ENCODE peak calls at places on chromosomes 7 and 10, in seven cellular contexts. One of them, this sample, is unnamed.

GRCh38 chr10:128804411-128804810 is 662.6 kb upstream of the MGMT start:
- DNase-seq in psoas muscle: no peak
- DNase-seq in CD8-positive, alpha-beta T cell: no peak
- DNase-seq in body of pancreas: no peak
- DNase-seq in ascending aorta: no peak
- DNase-seq in K562: no peak
- DNase-seq in pancreas: no peak
- DNase-seq in this sample: no peak

GRCh38 chr7:70419816-70420215 is 712.1 kb upstream of the GALNT17 start:
- DNase-seq in psoas muscle: no peak
- DNase-seq in CD8-positive, alpha-beta T cell: no peak
- DNase-seq in body of pancreas: no peak
- DNase-seq in ascending aorta: no peak
- DNase-seq in K562: no peak
- DNase-seq in pancreas: no peak
- DNase-seq in this sample: no peak

GRCh38 chr7:101185258-101185839 is 5.3 kb upstream of the NAT16 start:
- DNase-seq in psoas muscle: no peak
- DNase-seq in CD8-positive, alpha-beta T cell: no peak
- DNase-seq in body of pancreas: no peak
- DNase-seq in ascending aorta: no peak
- DNase-seq in K562: peak
- DNase-seq in pancreas: no peak
- DNase-seq in this sample: no peak

GRCh38 chr7:95874541-95875265 is 102.3 kb downstream of the DYNC1I1 start:
- DNase-seq in psoas muscle: no peak
- DNase-seq in CD8-positive, alpha-beta T cell: no peak
- DNase-seq in body of pancreas: no peak
- DNase-seq in ascending aorta: no peak
- DNase-seq in K562: no peak
- DNase-seq in pancreas: no peak
- DNase-seq in this sample: no peak

GRCh38 chr7:135822396-135822795 is 73.8 kb upstream of the FAM180A start:
- DNase-seq in psoas muscle: no peak
- DNase-seq in CD8-positive, alpha-beta T cell: no peak
- DNase-seq in body of pancreas: no peak
- DNase-seq in ascending aorta: no peak
- DNase-seq in K562: no peak
- DNase-seq in pancreas: no peak
- DNase-seq in this sample: no peak

GRCh38 chr10:110865184-110865803 is 6.4 kb upstream of the PDCD4 start:
- DNase-seq in psoas muscle: no peak
- DNase-seq in CD8-positive, alpha-beta T cell: no peak
- DNase-seq in body of pancreas: no peak
- DNase-seq in ascending aorta: no peak
- DNase-seq in K562: no peak
- DNase-seq in pancreas: no peak
- DNase-seq in this sample: peak

GRCh38 chr10:131816941-131817700 is 83.7 kb upstream of the PPP2R2D start:
- DNase-seq in psoas muscle: no peak
- DNase-seq in CD8-positive, alpha-beta T cell: peak
- DNase-seq in body of pancreas: no peak
- DNase-seq in ascending aorta: no peak
- DNase-seq in K562: no peak
- DNase-seq in pancreas: no peak
- DNase-seq in this sample: no peak

GRCh38 chr7:134613623-134614347 is 32.9 kb upstream of the BPGM start:
- DNase-seq in psoas muscle: no peak
- DNase-seq in CD8-positive, alpha-beta T cell: no peak
- DNase-seq in body of pancreas: peak
- DNase-seq in ascending aorta: peak
- DNase-seq in K562: no peak
- DNase-seq in pancreas: no peak
- DNase-seq in this sample: peak

GRCh38 chr7:1843921-1844335 is 173.9 kb downstream of the ELFN1 start:
- DNase-seq in psoas muscle: peak
- DNase-seq in CD8-positive, alpha-beta T cell: no peak
- DNase-seq in body of pancreas: no peak
- DNase-seq in ascending aorta: peak
- DNase-seq in K562: no peak
- DNase-seq in pancreas: no peak
- DNase-seq in this sample: no peak

GRCh38 chr10:128570596-128570995 is 444.4 kb upstream of the MKI67 start:
- DNase-seq in psoas muscle: no peak
- DNase-seq in CD8-positive, alpha-beta T cell: no peak
- DNase-seq in body of pancreas: no peak
- DNase-seq in ascending aorta: peak
- DNase-seq in K562: no peak
- DNase-seq in pancreas: no peak
- DNase-seq in this sample: no peak

GRCh38 chr10:93554760-93555432 is 11.6 kb upstream of the FFAR4 start:
- DNase-seq in psoas muscle: peak
- DNase-seq in CD8-positive, alpha-beta T cell: peak
- DNase-seq in body of pancreas: peak
- DNase-seq in ascending aorta: peak
- DNase-seq in K562: peak
- DNase-seq in pancreas: peak
- DNase-seq in this sample: peak

GRCh38 chr10:5894873-5895272 is 4.8 kb downstream of the FBH1 start:
- DNase-seq in psoas muscle: no peak
- DNase-seq in CD8-positive, alpha-beta T cell: no peak
- DNase-seq in body of pancreas: no peak
- DNase-seq in ascending aorta: peak
- DNase-seq in K562: peak
- DNase-seq in pancreas: no peak
- DNase-seq in this sample: no peak

GRCh38 chr7:77940647-77941046 is 142.1 kb downstream of the PHTF2 start:
- DNase-seq in psoas muscle: no peak
- DNase-seq in CD8-positive, alpha-beta T cell: no peak
- DNase-seq in body of pancreas: peak
- DNase-seq in ascending aorta: no peak
- DNase-seq in K562: peak
- DNase-seq in pancreas: no peak
- DNase-seq in this sample: peak

GRCh38 chr10:86688398-86688921 is 20.1 kb downstream of the LDB3 start:
- DNase-seq in psoas muscle: peak
- DNase-seq in CD8-positive, alpha-beta T cell: peak
- DNase-seq in body of pancreas: peak
- DNase-seq in ascending aorta: peak
- DNase-seq in K562: peak
- DNase-seq in pancreas: peak
- DNase-seq in this sample: peak

GRCh38 chr10:73840056-73840402 is 28.6 kb upstream of the NDST2 start:
- DNase-seq in psoas muscle: no peak
- DNase-seq in CD8-positive, alpha-beta T cell: no peak
- DNase-seq in body of pancreas: no peak
- DNase-seq in ascending aorta: no peak
- DNase-seq in K562: no peak
- DNase-seq in pancreas: no peak
- DNase-seq in this sample: no peak

GRCh38 chr7:16040381-16040780 is 353.9 kb upstream of the MEOX2 start:
- DNase-seq in psoas muscle: no peak
- DNase-seq in CD8-positive, alpha-beta T cell: no peak
- DNase-seq in body of pancreas: no peak
- DNase-seq in ascending aorta: no peak
- DNase-seq in K562: peak
- DNase-seq in pancreas: no peak
- DNase-seq in this sample: no peak

GRCh38 chr7:114310344-114311118 is 104.1 kb upstream of the FOXP2 start:
- DNase-seq in psoas muscle: no peak
- DNase-seq in CD8-positive, alpha-beta T cell: no peak
- DNase-seq in body of pancreas: no peak
- DNase-seq in ascending aorta: no peak
- DNase-seq in K562: no peak
- DNase-seq in pancreas: no peak
- DNase-seq in this sample: no peak

GRCh38 chr7:99974681-99975080 is 1.1 kb downstream of the AZGP1 start:
- DNase-seq in psoas muscle: no peak
- DNase-seq in CD8-positive, alpha-beta T cell: no peak
- DNase-seq in body of pancreas: no peak
- DNase-seq in ascending aorta: no peak
- DNase-seq in K562: no peak
- DNase-seq in pancreas: no peak
- DNase-seq in this sample: no peak
- H3K27ac ChIP-seq in psoas muscle: no peak
- H3K27ac ChIP-seq in CD8-positive, alpha-beta T cell: no peak
- H3K27ac ChIP-seq in body of pancreas: no peak
- H3K27ac ChIP-seq in ascending aorta: no peak
- H3K27ac ChIP-seq in K562: no peak
- H3K27ac ChIP-seq in pancreas: no peak
- H3K27ac ChIP-seq in this sample: no peak

GRCh38 chr7:40199076-40199802 is 64.4 kb downstream of the SUGCT start:
- DNase-seq in psoas muscle: no peak
- DNase-seq in CD8-positive, alpha-beta T cell: no peak
- DNase-seq in body of pancreas: no peak
- DNase-seq in ascending aorta: no peak
- DNase-seq in K562: peak
- DNase-seq in pancreas: no peak
- DNase-seq in this sample: no peak
- TF ChIP-seq CTCF in psoas muscle: no peak
- TF ChIP-seq CTCF in CD8-positive, alpha-beta T cell: no peak
- TF ChIP-seq CTCF in body of pancreas: no peak
- TF ChIP-seq CTCF in ascending aorta: no peak
- TF ChIP-seq CTCF in K562: no peak
- TF ChIP-seq CTCF in pancreas: peak
- TF ChIP-seq CTCF in this sample: peak

GRCh38 chr10:1465993-1466764 is 271.1 kb downstream of the ADARB2 start:
- DNase-seq in psoas muscle: no peak
- DNase-seq in CD8-positive, alpha-beta T cell: no peak
- DNase-seq in body of pancreas: no peak
- DNase-seq in ascending aorta: no peak
- DNase-seq in K562: no peak
- DNase-seq in pancreas: no peak
- DNase-seq in this sample: peak
- H3K27ac ChIP-seq in psoas muscle: no peak
- H3K27ac ChIP-seq in CD8-positive, alpha-beta T cell: no peak
- H3K27ac ChIP-seq in body of pancreas: no peak
- H3K27ac ChIP-seq in ascending aorta: no peak
- H3K27ac ChIP-seq in K562: no peak
- H3K27ac ChIP-seq in pancreas: no peak
- H3K27ac ChIP-seq in this sample: no peak

GRCh38 chr10:88793747-88794299 is 8.7 kb upstream of the LIPM start:
- DNase-seq in psoas muscle: no peak
- DNase-seq in CD8-positive, alpha-beta T cell: no peak
- DNase-seq in body of pancreas: no peak
- DNase-seq in ascending aorta: no peak
- DNase-seq in K562: no peak
- DNase-seq in pancreas: no peak
- DNase-seq in this sample: peak

GRCh38 chr10:88794731-88795130 is 7.8 kb upstream of the LIPM start:
- DNase-seq in psoas muscle: no peak
- DNase-seq in CD8-positive, alpha-beta T cell: no peak
- DNase-seq in body of pancreas: no peak
- DNase-seq in ascending aorta: no peak
- DNase-seq in K562: no peak
- DNase-seq in pancreas: no peak
- DNase-seq in this sample: no peak

GRCh38 chr10:88792656-88793055 is 9.9 kb upstream of the LIPM start:
- DNase-seq in psoas muscle: peak
- DNase-seq in CD8-positive, alpha-beta T cell: no peak
- DNase-seq in body of pancreas: peak
- DNase-seq in ascending aorta: peak
- DNase-seq in K562: no peak
- DNase-seq in pancreas: peak
- DNase-seq in this sample: no peak

GRCh38 chr10:88787463-88787862 is 15.1 kb upstream of the LIPM start:
- DNase-seq in psoas muscle: no peak
- DNase-seq in CD8-positive, alpha-beta T cell: no peak
- DNase-seq in body of pancreas: no peak
- DNase-seq in ascending aorta: no peak
- DNase-seq in K562: no peak
- DNase-seq in pancreas: no peak
- DNase-seq in this sample: no peak

DNA sequence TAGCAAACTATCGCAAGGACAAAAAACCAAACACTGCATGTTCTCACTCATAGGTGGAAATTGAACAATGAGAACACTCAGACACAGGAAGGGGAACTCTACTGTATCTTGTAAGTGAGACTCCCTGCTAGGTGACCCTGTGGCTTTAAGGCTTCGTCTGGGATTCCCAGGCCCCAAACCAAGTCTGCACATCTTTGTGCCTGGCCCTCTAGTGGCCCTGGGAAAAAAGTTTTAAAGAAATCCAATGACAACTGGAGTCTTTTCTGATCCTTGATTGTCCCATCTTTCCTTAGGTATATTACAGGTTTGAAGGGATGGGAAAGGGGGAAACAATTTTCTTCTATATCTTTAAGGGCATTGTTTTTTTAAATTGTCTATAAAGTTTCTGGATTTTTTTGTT is 10.6 kb upstream of the LIPM start:
- DNase-seq in psoas muscle: no peak
- DNase-seq in CD8-positive, alpha-beta T cell: no peak
- DNase-seq in body of pancreas: peak
- DNase-seq in ascending aorta: no peak
- DNase-seq in K562: peak
- DNase-seq in pancreas: no peak
- DNase-seq in this sample: peak
- TF ChIP-seq CTCF in psoas muscle: peak
- TF ChIP-seq CTCF in CD8-positive, alpha-beta T cell: no peak
- TF ChIP-seq CTCF in body of pancreas: peak
- TF ChIP-seq CTCF in ascending aorta: no peak
- TF ChIP-seq CTCF in K562: no peak
- TF ChIP-seq CTCF in pancreas: peak
- TF ChIP-seq CTCF in this sample: peak

GRCh38 chr10:29949411-29950011 is 109.9 kb downstream of the JCAD start:
- DNase-seq in psoas muscle: no peak
- DNase-seq in CD8-positive, alpha-beta T cell: no peak
- DNase-seq in body of pancreas: no peak
- DNase-seq in ascending aorta: peak
- DNase-seq in K562: no peak
- DNase-seq in pancreas: no peak
- DNase-seq in this sample: peak
- H3K27ac ChIP-seq in psoas muscle: peak
- H3K27ac ChIP-seq in CD8-positive, alpha-beta T cell: no peak
- H3K27ac ChIP-seq in body of pancreas: peak
- H3K27ac ChIP-seq in ascending aorta: peak
- H3K27ac ChIP-seq in K562: no peak
- H3K27ac ChIP-seq in pancreas: no peak
- H3K27ac ChIP-seq in this sample: peak

DNA sequence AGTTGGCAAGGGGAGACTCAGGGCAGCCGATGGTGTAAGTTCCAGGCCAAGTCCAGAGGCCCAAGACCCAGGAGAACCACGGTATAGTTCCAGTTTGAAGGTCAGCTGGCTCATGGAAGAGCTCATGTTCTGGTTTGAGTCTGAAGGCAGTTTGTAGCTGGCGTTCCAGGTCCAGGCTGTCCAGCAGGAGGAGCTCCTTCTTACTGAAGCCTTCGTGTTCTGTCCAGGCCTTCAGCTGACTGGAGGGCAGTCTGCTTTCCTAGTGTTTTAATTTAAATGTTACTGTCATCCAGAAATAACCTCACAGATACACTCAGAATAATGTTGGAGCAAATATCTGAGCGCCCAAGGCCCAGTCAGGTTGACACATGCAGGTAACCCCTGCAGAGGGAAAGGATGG is 4.2 kb downstream of the SUN1 start:
- DNase-seq in psoas muscle: no peak
- DNase-seq in CD8-positive, alpha-beta T cell: no peak
- DNase-seq in body of pancreas: no peak
- DNase-seq in ascending aorta: peak
- DNase-seq in K562: peak
- DNase-seq in pancreas: no peak
- DNase-seq in this sample: no peak
- TF ChIP-seq CTCF in psoas muscle: peak
- TF ChIP-seq CTCF in CD8-positive, alpha-beta T cell: no peak
- TF ChIP-seq CTCF in body of pancreas: no peak
- TF ChIP-seq CTCF in ascending aorta: peak
- TF ChIP-seq CTCF in K562: peak
- TF ChIP-seq CTCF in pancreas: peak
- TF ChIP-seq CTCF in this sample: no peak